ENCODE peak calls at places on chromosomes 16 and 17, in ten cellular contexts. U is NCI-H2107; P is aorta; C is stromal cell of bone marrow; L is activated gamma-delta T cell treated with anti-CD3 and anti-CD28 coated beads, Interleukin-2, amount 50 U/mL, for 16 hours; W is colonic mucosa; T is lower leg skin; O is heart left ventricle; N is COR-L47; F is HT-29. S is an unnamed sample.

GRCh38 chr16:81650982-81651562 is 128.0 kb upstream of the PLCG2 start:
- DNase-seq in U (peak; percentile 71), C (no peak), N (peak; percentile 28), L (no peak), O (peak; percentile 81), T (no peak), P (peak; percentile 89), F (no peak), W (peak; percentile 56), S (no peak)

GRCh38 chr17:2090804-2091534 is 36.1 kb downstream of the HIC1 start:
- DNase-seq in O (no peak), F (no peak), T (peak; percentile 68), C (peak; percentile 89), L (no peak), W (peak; percentile 49), P (no peak), N (no peak), U (no peak), S (peak; percentile 90)

GRCh38 chr16:88789593-88789992 is 4.6 kb upstream of the PIEZO1 start:
- DNase-seq in T (no peak), P (no peak), L (no peak), C (no peak), F (no peak), W (no peak), N (no peak), U (no peak), O (no peak), S (no peak)

GRCh38 chr17:48134912-48135480 is 27.4 kb downstream of the SNX11 start:
- DNase-seq in L (no peak), U (no peak), P (no peak), O (no peak), N (no peak), F (no peak), W (no peak), C (no peak), T (no peak), S (no peak)

GRCh38 chr16:68233835-68234187 is 2.1 kb downstream of the ESRP2 start:
- DNase-seq in U (no peak), L (no peak), P (no peak), F (no peak), O (peak; percentile 55), N (no peak), T (no peak), W (no peak), C (no peak), S (no peak)

GRCh38 chr16:89505204-89506112 is 2.7 kb upstream of the SPG7 start:
- DNase-seq in C (peak; percentile 81), W (peak; percentile 98), F (peak; percentile 99), O (peak; percentile 91), N (no peak), U (no peak), L (peak; percentile 82), T (peak; percentile 90), P (peak; percentile 89), S (no peak)

GRCh38 chr17:27810211-27810901 is 10.0 kb upstream of the NOS2 start:
- DNase-seq in O (no peak), F (no peak), W (no peak), C (no peak), U (no peak), N (no peak), P (no peak), T (no peak), L (no peak), S (no peak)

GRCh38 chr16:397135-397661 is at the start of gene NME4:
- DNase-seq in W (no peak), N (no peak), U (no peak), L (no peak), C (no peak), P (no peak), T (no peak), O (no peak), F (no peak), S (no peak)

GRCh38 chr16:11781773-11782172 is 15.3 kb downstream of the ZC3H7A start:
- DNase-seq in L (no peak), T (no peak), O (no peak), N (peak; percentile 20), U (no peak), C (no peak), F (no peak), W (no peak), P (no peak), S (no peak)

GRCh38 chr16:57759131-57759530 is 23.6 kb downstream of the KATNB1 start:
- DNase-seq in U (no peak), P (no peak), T (no peak), L (no peak), W (no peak), F (no peak), N (no peak), C (no peak), O (peak; percentile 57), S (no peak)

GRCh38 chr16:71738820-71739219 is 14.3 kb upstream of the PHLPP2 start:
- DNase-seq in W (no peak), U (no peak), F (no peak), L (no peak), T (no peak), C (no peak), P (no peak), O (no peak), N (no peak), S (no peak)

GRCh38 chr17:6712854-6713129 is 377 bp downstream of the SLC13A5 start:
- DNase-seq in C (no peak), O (no peak), W (no peak), F (no peak), N (no peak), P (no peak), U (no peak), T (no peak), L (no peak), S (no peak)

GRCh38 chr17:7219434-7219811 is 213 bp downstream of the DLG4 start:
- DNase-seq in O (no peak), U (no peak), P (no peak), L (no peak), N (no peak), T (no peak), C (no peak), F (no peak), W (no peak), S (no peak)

GRCh38 chr16:70715860-70716357 is 30.1 kb upstream of the MTSS2 start:
- DNase-seq in L (no peak), P (no peak), T (no peak), F (no peak), C (peak; percentile 45), O (no peak), N (no peak), U (no peak), W (no peak), S (peak; percentile 78)

GRCh38 chr16:17265177-17265576 is 205.6 kb downstream of the XYLT1 start:
- DNase-seq in W (no peak), F (no peak), U (no peak), N (no peak), C (no peak), L (no peak), O (no peak), T (no peak), P (no peak), S (no peak)

GRCh38 chr17:28086519-28086918 is 44.0 kb downstream of the NLK start:
- DNase-seq in U (no peak), O (no peak), P (no peak), T (no peak), L (no peak), F (no peak), N (no peak), C (peak; percentile 8), W (no peak), S (no peak)

GRCh38 chr16:87461466-87461975 is 31.3 kb downstream of the ZCCHC14 start:
- DNase-seq in U (peak; percentile 87), W (peak; percentile 96), C (peak; percentile 41), P (peak; percentile 86), O (no peak), F (peak; percentile 98), T (peak; percentile 69), N (peak; percentile 91), L (no peak), S (no peak)

GRCh38 chr16:56935201-56935600 is 3.3 kb downstream of the HERPUD1 start:
- DNase-seq in P (no peak), W (no peak), C (no peak), F (no peak), T (no peak), N (no peak), L (no peak), U (no peak), O (no peak), S (no peak)

GRCh38 chr17:44997733-44998520 is 29.8 kb upstream of the C1QL1 start:
- DNase-seq in W (no peak), P (no peak), F (no peak), L (no peak), U (no peak), N (no peak), C (no peak), T (no peak), O (no peak), S (no peak)

GRCh38 chr16:67723151-67723915 is 4.2 kb upstream of the GFOD2 start:
- DNase-seq in N (no peak), F (no peak), P (peak; percentile 49), O (no peak), U (no peak), L (no peak), C (no peak), T (no peak), W (no peak), S (peak; percentile 26)

GRCh38 chr17:79830763-79831366 is 8.4 kb downstream of the CBX4 start:
- DNase-seq in P (no peak), C (no peak), O (no peak), L (no peak), F (no peak), W (no peak), N (no peak), U (no peak), T (no peak), S (no peak)

GRCh38 chr17:2925011-2925410 is 128.8 kb downstream of the RAP1GAP2 start:
- DNase-seq in W (no peak), C (no peak), U (no peak), P (no peak), N (no peak), O (no peak), L (no peak), T (no peak), F (no peak), S (no peak)

GRCh38 chr16:75247249-75247648 is 4.2 kb downstream of the BCAR1 start:
- DNase-seq in O (no peak), P (no peak), F (no peak), N (no peak), T (no peak), U (no peak), L (no peak), W (no peak), C (no peak), S (no peak)

GRCh38 chr16:86505899-86506864 is 4.1 kb upstream of the FOXF1 start:
- DNase-seq in T (no peak), F (no peak), L (no peak), O (peak; percentile 19), U (no peak), N (no peak), C (no peak), W (no peak), P (no peak), S (no peak)

GRCh38 chr17:62656446-62656845 is 29.0 kb downstream of the MRC2 start:
- DNase-seq in F (no peak), C (no peak), W (no peak), P (peak; percentile 10), T (no peak), N (no peak), U (no peak), L (no peak), O (no peak), S (no peak)

GRCh38 chr17:75731716-75732498 is 10.6 kb downstream of the ITGB4 start:
- DNase-seq in O (no peak), L (no peak), F (no peak), P (no peak), W (peak; percentile 92), C (no peak), T (no peak), U (no peak), N (no peak), S (no peak)

GRCh38 chr16:12187939-12188673 is 211.6 kb downstream of the SNX29 start:
- DNase-seq in T (no peak), W (no peak), P (no peak), N (no peak), U (no peak), O (no peak), L (no peak), F (no peak), C (no peak), S (no peak)